ENCODE peak calls at places on chromosomes 3 and 15, in seven cellular contexts. S, Y, N, F, P, M and I are unnamed samples.

GRCh38 chr3:16335772-16336621 is 71.0 kb downstream of the OXNAD1 start:
- DNase-seq in S (no peak), Y (no peak), M (no peak), N (no peak), F (no peak), P (no peak), I (no peak)

GRCh38 chr15:63531586-63531985 is 27.2 kb downstream of the USP3 start:
- DNase-seq in N (no peak), Y (no peak), S (no peak), F (no peak), M (no peak), P (peak), I (no peak)

GRCh38 chr15:100332231-100332630 is 9.5 kb downstream of the ADAMTS17 start:
- DNase-seq in M (no peak), N (no peak), Y (no peak), P (no peak), F (no peak), S (no peak), I (no peak)

GRCh38 chr3:116914004-116914403 is 204.4 kb downstream of the TUSC7 start:
- DNase-seq in Y (no peak), N (no peak), S (no peak), P (no peak), M (no peak), F (no peak), I (no peak)

GRCh38 chr3:35932995-35933394 is 293.7 kb downstream of the ARPP21 start:
- DNase-seq in M (no peak), P (no peak), N (no peak), S (peak), Y (peak), F (no peak), I (no peak)

GRCh38 chr3:57007513-57008415 is 52.7 kb upstream of the SPATA12 start:
- DNase-seq in N (no peak), M (no peak), P (peak), S (peak), Y (no peak), F (no peak), I (no peak)

GRCh38 chr15:69265347-69265955 is 33.3 kb upstream of the PAQR5 start:
- DNase-seq in Y (peak), M (no peak), S (peak), F (no peak), P (no peak), N (no peak), I (no peak)

GRCh38 chr15:66789029-66790025 is 87.3 kb downstream of the SMAD6 start:
- DNase-seq in S (no peak), N (no peak), M (no peak), F (no peak), P (peak), Y (peak), I (no peak)

GRCh38 chr3:160196511-160197104 is 28.6 kb upstream of the C3orf80 start:
- DNase-seq in N (no peak), S (no peak), M (no peak), P (no peak), F (no peak), Y (no peak), I (no peak)

GRCh38 chr3:143222505-143222904 is 102.9 kb downstream of the CHST2 start:
- DNase-seq in P (peak), F (no peak), N (no peak), S (no peak), M (no peak), Y (no peak), I (no peak)

GRCh38 chr15:43517354-43518072 is at the start of gene MAP1A:
- DNase-seq in S (no peak), Y (no peak), F (no peak), P (peak), N (peak), M (no peak), I (no peak)

GRCh38 chr3:10377148-10377725 is 56.3 kb upstream of the SEC13 start:
- DNase-seq in F (no peak), Y (no peak), S (no peak), M (no peak), N (no peak), P (no peak), I (no peak)

DNA sequence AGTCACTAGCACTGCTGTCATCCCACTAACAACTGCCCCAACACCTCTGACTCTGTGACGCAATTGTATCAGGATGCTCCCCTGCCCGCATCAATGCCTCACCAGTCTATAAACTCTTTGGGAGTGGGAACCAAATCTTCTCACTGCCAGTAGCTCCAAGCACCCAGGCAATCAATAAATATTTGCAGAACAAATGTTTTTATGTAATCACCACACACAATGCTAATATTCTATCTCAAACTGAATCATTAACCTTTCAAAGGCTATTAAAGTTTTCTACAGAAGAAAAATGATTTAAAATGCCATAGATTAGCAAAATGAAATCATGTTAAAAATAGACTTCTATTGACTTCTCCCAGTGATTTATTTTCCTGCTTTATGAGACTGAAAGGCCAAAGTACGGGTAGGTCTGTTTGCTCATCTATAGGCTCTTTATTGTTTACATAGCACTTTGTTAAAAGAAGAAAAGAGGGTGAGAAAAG is 131.2 kb downstream of the PLD1 start:
- DNase-seq in Y (peak), P (no peak), F (no peak), N (no peak), M (no peak), S (no peak), I (no peak)
- H3K27ac ChIP-seq in Y (peak), P (no peak), F (no peak), N (no peak), M (no peak), S (no peak), I (no peak)

DNA sequence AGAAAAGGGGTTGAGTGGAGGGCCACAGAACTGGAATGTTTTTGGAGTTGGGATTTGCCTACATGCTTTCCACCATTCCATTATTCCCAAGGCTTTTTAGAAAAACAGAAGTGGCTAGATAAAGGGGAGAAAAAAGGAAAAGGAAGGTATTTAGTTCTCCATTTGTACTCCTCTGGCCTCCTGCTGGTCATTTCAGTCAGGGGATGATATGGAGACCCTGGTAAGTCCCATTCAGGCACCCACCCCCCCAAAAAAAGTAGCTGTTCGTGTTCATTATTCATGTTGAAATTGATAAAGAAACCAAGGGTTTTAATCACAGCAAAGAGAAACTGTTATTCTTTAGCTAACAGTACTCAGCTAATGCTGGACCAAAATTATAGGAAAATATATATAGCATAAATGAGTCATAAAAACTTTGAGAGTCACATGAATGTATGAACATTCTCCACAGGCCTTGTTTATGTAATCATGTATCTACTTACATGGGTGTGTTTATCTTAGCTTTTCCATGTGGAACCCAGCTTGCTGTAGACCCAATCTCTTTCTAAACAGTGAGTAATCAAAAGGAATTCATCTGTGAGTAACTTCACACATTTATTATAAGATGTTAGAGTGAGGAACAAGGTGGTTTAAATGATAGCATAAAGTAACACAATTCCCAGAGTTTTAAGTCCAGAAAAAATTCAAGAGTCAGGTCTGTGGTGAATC is 167.2 kb downstream of the KCNMB2 start:
- DNase-seq in P (peak), F (no peak), Y (no peak), S (no peak), N (no peak), M (no peak), I (peak)
- TF ChIP-seq SIN3A in P (no peak), F (no peak), Y (no peak), S (no peak), N (no peak), M (no peak), I (no peak)

GRCh38 chr3:118987466-118987865 is 47.2 kb downstream of the IGSF11 start:
- DNase-seq in Y (no peak), S (no peak), M (no peak), F (no peak), N (no peak), P (no peak), I (no peak)

GRCh38 chr3:118988198-118988842 is 46.3 kb downstream of the IGSF11 start:
- DNase-seq in F (no peak), M (no peak), P (no peak), S (no peak), Y (no peak), N (no peak), I (no peak)

GRCh38 chr3:118981494-118982134 is 53.0 kb downstream of the IGSF11 start:
- DNase-seq in S (no peak), M (no peak), Y (no peak), P (no peak), N (no peak), F (no peak), I (no peak)

GRCh38 chr3:118986734-118987133 is 47.9 kb downstream of the IGSF11 start:
- DNase-seq in P (no peak), S (no peak), Y (no peak), N (no peak), M (no peak), F (no peak), I (no peak)

DNA sequence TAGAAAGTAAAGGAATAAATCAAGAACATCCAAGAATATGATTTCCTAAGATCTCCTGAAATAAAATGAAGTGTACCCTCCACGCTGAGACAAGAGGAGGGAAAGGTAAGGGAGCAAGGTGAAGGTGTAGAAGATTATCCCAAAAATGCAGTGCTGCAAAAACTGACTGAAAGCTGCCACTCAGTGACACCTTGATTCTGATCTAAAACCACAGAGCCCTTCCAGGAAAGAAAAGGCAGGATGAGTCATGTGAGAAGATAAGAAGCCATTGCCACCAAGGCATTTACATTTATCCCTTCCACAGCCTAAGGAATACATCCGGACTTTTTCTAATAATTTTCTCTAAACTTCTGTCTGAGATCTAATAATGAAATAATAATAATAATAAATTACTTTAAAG is 49.9 kb downstream of the IGSF11 start:
- DNase-seq in M (no peak), Y (no peak), F (no peak), S (no peak), N (no peak), P (no peak), I (no peak)
- H3K27ac ChIP-seq in M (no peak), Y (no peak), F (no peak), S (no peak), N (no peak), P (no peak), I (no peak)

GRCh38 chr3:110628650-110629301 is 442.8 kb upstream of the NECTIN3 start:
- DNase-seq in P (no peak), N (no peak), Y (no peak), F (no peak), M (no peak), S (no peak), I (no peak)

GRCh38 chr3:110624571-110624970 is 447.0 kb upstream of the NECTIN3 start:
- DNase-seq in P (no peak), S (no peak), N (no peak), M (no peak), F (no peak), Y (no peak), I (no peak)

GRCh38 chr3:110629917-110630316 is 441.7 kb upstream of the NECTIN3 start:
- DNase-seq in P (no peak), S (no peak), F (no peak), Y (no peak), N (no peak), M (no peak), I (no peak)

GRCh38 chr3:110623571-110623970 is 448.0 kb upstream of the NECTIN3 start:
- DNase-seq in M (no peak), N (no peak), P (no peak), Y (no peak), F (no peak), S (no peak), I (no peak)

DNA sequence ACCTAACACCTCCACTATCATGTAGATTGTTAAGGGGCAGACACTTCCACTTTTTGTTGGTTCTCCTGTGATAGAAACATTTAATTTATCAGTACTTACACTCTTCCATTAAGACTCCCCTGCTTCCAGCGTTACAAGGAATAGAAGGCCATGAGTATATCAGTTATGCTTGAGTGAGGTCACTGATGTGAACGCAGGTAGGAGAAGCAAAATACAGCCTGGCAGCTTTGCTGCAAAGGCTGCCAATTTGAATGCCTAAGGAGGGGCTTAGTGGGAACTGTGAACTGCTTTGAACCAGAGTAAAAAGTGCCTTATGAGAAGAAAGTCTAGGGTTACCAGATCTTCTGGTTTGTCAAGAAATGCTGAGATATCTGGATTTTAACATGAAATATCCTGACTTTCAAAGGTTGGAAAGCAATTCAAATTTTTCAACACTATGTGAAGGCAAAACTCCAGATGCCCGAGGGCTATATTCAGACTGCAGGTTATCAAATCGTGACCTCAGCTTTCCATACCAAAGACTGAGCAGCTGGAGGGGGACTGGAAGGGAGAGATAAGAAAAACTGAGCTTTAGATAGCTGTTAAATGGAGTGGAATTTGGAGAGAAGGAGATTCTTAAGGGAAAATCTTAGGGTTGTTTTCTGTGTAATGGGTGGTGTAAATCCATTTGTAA is 446.4 kb upstream of the NECTIN3 start:
- DNase-seq in P (peak), N (no peak), F (no peak), Y (no peak), M (no peak), S (no peak), I (no peak)
- TF ChIP-seq SIN3A in P (no peak), N (no peak), F (no peak), Y (no peak), M (no peak), S (no peak), I (no peak)

GRCh38 chr3:55330355-55330754 is 156.8 kb downstream of the WNT5A start:
- DNase-seq in N (no peak), F (no peak), P (no peak), S (no peak), Y (no peak), M (no peak), I (peak)

GRCh38 chr3:55329849-55330248 is 157.3 kb downstream of the WNT5A start:
- DNase-seq in Y (no peak), N (no peak), F (no peak), M (no peak), P (no peak), S (no peak), I (peak)

GRCh38 chr3:55330756-55331155 is 156.3 kb downstream of the WNT5A start:
- DNase-seq in S (no peak), P (no peak), N (no peak), F (no peak), M (no peak), Y (no peak), I (peak)

GRCh38 chr3:55331524-55331923 is 155.6 kb downstream of the WNT5A start:
- DNase-seq in Y (no peak), P (no peak), S (no peak), F (no peak), N (no peak), M (no peak), I (no peak)

GRCh38 chr3:55327131-55327920 is 159.8 kb downstream of the WNT5A start:
- DNase-seq in S (no peak), N (no peak), F (no peak), P (no peak), Y (no peak), M (no peak), I (no peak)
- H3K27ac ChIP-seq in S (no peak), N (no peak), F (no peak), P (no peak), Y (no peak), M (no peak), I (no peak)

DNA sequence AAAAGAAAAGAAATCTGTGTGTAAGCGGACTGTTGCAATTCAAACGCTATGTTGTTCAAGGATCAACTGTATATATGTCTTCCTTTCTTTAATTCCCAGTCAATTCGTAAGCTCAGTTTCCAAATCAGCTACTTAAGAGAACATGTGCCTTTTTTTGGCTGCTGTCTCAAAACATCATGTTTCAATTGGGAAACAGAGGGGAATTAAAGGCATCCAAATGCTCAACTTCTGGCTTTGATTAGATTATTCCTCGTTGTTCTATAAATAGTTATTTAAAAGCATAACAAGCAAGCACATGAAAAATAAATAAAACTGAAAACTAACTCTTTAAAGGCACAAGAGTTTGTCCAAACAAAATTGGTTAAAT is 330.0 kb upstream of the CBLB start:
- DNase-seq in F (no peak), P (no peak), Y (no peak), S (no peak), M (no peak), N (no peak), I (no peak)
- TF ChIP-seq SIN3A in F (no peak), P (no peak), Y (no peak), S (no peak), M (no peak), N (no peak), I (no peak)